ENCODE peak calls at places on chromosomes 13 and 19, in four cellular contexts. A is thoracic aorta, P is upper lobe of right lung, F is Panc1. B is an unnamed sample. For H3K4me1, the result is how much of the 10 kb centered on the place peaks cover.

GRCh38 chr19:14102756-14103155 is 12.2 kb upstream of the SAMD1 start:
- DNase-seq in P (no peak), A (no peak), F (no peak), B (no peak)

GRCh38 chr19:54029930-54030490 is 33.7 kb downstream of the VSTM1 start:
- DNase-seq in P (no peak), A (no peak), F (no peak), B (no peak)

GRCh38 chr13:77047649-77048343 is 20.8 kb upstream of the FBXL3 start:
- DNase-seq in F (no peak), A (no peak), P (no peak), B (no peak)

GRCh38 chr19:29446331-29446730 is 79.5 kb upstream of the VSTM2B start:
- DNase-seq in A (no peak), P (no peak), F (no peak), B (no peak)

GRCh38 chr13:85366759-85367417 is 432.3 kb downstream of the SLITRK6 start:
- DNase-seq in F (no peak), A (no peak), P (no peak), B (no peak)

GRCh38 chr13:45500492-45501174 is 35.9 kb downstream of the COG3 start:
- DNase-seq in P (no peak), F (no peak), A (no peak), B (no peak)

GRCh38 chr19:19746286-19747213 is 13.6 kb upstream of the ZNF14 start:
- DNase-seq in A (no peak), P (no peak), F (no peak), B (peak)

GRCh38 chr13:71378992-71379905 is 487.8 kb downstream of the DACH1 start:
- DNase-seq in A (no peak), F (no peak), P (no peak), B (no peak)

GRCh38 chr19:3451451-3451866 is 28.9 kb downstream of the SMIM24 start:
- DNase-seq in P (no peak), F (no peak), A (no peak), B (no peak)

GRCh38 chr19:29432677-29433076 is 93.1 kb upstream of the VSTM2B start:
- DNase-seq in F (no peak), A (no peak), P (no peak), B (no peak)

GRCh38 chr13:30796132-30796832 is 60.9 kb downstream of the ALOX5AP start:
- DNase-seq in F (peak), A (no peak), P (no peak), B (no peak)

GRCh38 chr19:6232567-6232966 is 47.2 kb downstream of the MLLT1 start:
- DNase-seq in F (no peak), P (no peak), A (no peak), B (no peak)

GRCh38 chr19:6249296-6249695 is 30.5 kb downstream of the MLLT1 start:
- DNase-seq in P (no peak), A (no peak), F (no peak), B (no peak)

GRCh38 chr13:36297259-36297599 is 385 bp downstream of the CCDC169 start:
- DNase-seq in P (no peak), F (no peak), A (no peak), B (no peak)

GRCh38 chr13:46489586-46490023 is 63.4 kb upstream of the LRCH1 start:
- DNase-seq in F (no peak), P (no peak), A (peak), B (no peak)

DNA sequence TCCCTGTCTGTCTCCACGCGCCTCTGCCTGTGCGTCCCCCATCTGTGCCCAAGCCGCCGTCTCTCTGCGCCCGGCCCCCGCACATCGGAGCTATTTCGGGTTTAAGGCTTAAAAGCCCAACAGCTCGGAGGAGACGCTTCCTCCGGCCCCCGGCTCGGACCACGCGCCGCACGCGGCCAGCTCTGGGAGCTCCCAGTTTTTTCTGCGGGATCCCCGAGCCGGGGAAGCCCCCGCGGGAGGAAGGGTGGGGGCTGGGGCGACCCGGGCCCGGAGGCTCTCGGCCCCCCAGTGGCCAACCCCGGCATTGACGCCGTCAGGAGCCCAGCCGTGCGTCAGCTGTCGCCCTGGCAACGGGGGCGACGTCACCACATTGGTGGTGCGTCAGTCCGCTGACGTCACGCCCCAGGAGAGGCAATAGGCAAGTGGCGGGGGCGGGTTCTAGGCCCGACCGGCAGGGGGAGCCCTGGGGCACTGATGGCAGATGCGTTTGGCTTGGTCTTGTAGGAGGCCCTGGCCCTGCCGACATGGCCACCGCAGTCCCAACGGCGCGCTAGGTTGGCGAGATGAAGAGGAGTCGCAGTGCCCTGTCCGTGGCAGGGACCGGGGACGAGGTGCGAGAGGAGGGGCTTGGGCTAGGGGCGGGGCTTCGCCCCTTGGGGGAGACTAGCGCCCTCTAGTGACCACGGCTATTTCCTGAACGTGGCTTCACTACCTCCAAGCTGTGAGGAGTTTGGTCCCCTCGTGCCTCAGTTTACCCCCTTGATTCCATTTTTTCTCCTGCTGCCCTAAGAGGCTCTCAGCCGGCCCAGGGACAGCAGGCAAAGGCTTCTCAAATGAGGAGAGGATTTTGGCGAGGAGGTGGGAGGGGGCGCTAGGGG is 3.7 kb upstream of the PDE4A start:
- DNase-seq in A (peak), F (peak), P (peak), B (peak)
- H3K4me1 ChIP-seq in A (under half), F (under half), P (under half), B (under half)

DNA sequence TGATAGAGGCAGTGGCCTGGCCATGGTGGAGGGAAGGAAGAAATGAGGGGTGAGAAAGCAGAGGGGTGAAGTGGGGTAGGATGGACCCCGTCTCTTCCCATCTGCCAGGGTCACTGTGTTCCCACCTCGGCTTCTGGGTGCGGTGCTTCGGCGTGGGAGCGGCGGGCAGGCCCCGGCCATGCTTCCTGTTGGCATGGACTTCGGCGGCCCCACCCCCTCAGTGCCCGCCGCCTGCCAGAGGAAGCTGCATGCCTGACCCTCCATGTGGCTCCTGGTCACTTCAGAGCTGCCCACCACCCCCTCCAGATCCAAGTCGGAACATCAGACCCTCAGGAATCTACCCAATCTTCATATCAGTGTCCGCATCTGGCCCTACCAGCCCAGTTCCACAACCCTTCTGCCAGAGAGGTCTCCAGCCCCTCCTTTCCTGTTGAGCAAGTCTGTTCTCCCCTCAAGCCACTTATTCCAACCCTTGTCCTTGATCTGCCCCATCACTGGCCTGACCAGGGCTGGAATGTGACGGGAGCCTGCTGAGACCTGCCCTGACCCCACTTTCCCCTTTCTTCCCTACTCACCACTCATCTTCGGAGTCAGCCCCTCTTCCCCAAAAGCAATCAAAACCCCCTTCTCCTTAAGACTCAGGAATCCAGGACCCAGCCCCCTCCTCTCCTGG is 1.5 kb downstream of the KCNN4 start:
- DNase-seq in F (no peak), A (no peak), P (peak), B (peak)
- H3K27ac ChIP-seq in F (peak), A (no peak), P (no peak), B (peak)

GRCh38 chr19:1245884-1246816 is 2.2 kb upstream of the MIDN start:
- DNase-seq in A (no peak), F (no peak), P (peak), B (peak)
- H3K4me1 ChIP-seq in A (half or more), F (under half), P (half or more), B (half or more)

GRCh38 chr13:56700324-56700723 is 440.4 kb upstream of the PRR20A start:
- DNase-seq in A (no peak), P (no peak), F (no peak), B (no peak)
- H3K27ac ChIP-seq in A (no peak), P (no peak), F (no peak), B (no peak)